ENCODE peak calls at places on chromosomes 1 and 21, in five cellular contexts. X is HCT116, S is kidney, E is upper lobe of right lung, U is keratinocyte. V is an unnamed sample.

GRCh38 chr1:246907472-246907871 is 24.3 kb downstream of the AHCTF1 start:
- DNase-seq in U (peak), S (no peak), E (no peak), X (peak), V (no peak)

GRCh38 chr1:231192620-231193163 is 30.8 kb downstream of the TRIM67 start:
- DNase-seq in U (no peak), X (no peak), S (peak), E (peak), V (peak)

GRCh38 chr1:56806804-56807203 is 12.4 kb downstream of the FYB2 start:
- DNase-seq in S (no peak), E (no peak), X (no peak), U (no peak), V (no peak)

GRCh38 chr1:5890346-5891106 is 101.7 kb downstream of the NPHP4 start:
- DNase-seq in X (no peak), U (no peak), E (no peak), S (peak), V (no peak)

GRCh38 chr1:78114034-78114956 is 68.5 kb downstream of the GIPC2 start:
- DNase-seq in X (peak), U (peak), S (no peak), E (no peak), V (peak)

GRCh38 chr1:4691766-4692405 is 37.5 kb downstream of the AJAP1 start:
- DNase-seq in S (peak), X (no peak), E (no peak), U (no peak), V (no peak)

GRCh38 chr1:204863024-204863423 is 7.6 kb upstream of the NFASC start:
- DNase-seq in S (no peak), U (no peak), E (no peak), X (no peak), V (no peak)

GRCh38 chr1:203340112-203340804 is 10.7 kb downstream of the FMOD start:
- DNase-seq in E (peak), S (no peak), X (peak), U (peak), V (peak)

GRCh38 chr1:198959032-198959431 is 320.2 kb downstream of the PTPRC start:
- DNase-seq in E (no peak), U (no peak), S (no peak), X (no peak), V (no peak)

GRCh38 chr21:15557925-15558324 is 171.9 kb upstream of the USP25 start:
- DNase-seq in X (no peak), S (no peak), E (no peak), U (no peak), V (no peak)

GRCh38 chr1:208089971-208090755 is 154.0 kb downstream of the PLXNA2 start:
- DNase-seq in E (no peak), X (no peak), S (no peak), U (no peak), V (no peak)

GRCh38 chr1:200021537-200022238 is 5.8 kb upstream of the NR5A2 start:
- DNase-seq in S (no peak), U (no peak), X (no peak), E (no peak), V (peak)

GRCh38 chr1:177640687-177641086 is 329.2 kb downstream of the SEC16B start:
- DNase-seq in E (no peak), X (no peak), S (no peak), U (no peak), V (no peak)

GRCh38 chr1:116847688-116848531 is 61.8 kb upstream of the PTGFRN start:
- DNase-seq in E (no peak), S (no peak), U (no peak), X (no peak), V (no peak)

GRCh38 chr21:29181799-29182470 is 51.5 kb downstream of the MAP3K7CL start:
- DNase-seq in X (peak), E (no peak), U (no peak), S (no peak), V (no peak)

GRCh38 chr1:26998319-26999300 is 5.1 kb downstream of the TRNP1 start:
- DNase-seq in E (no peak), S (no peak), X (no peak), U (no peak), V (no peak)

GRCh38 chr1:236556606-236557005 is 32.8 kb downstream of the LGALS8 start:
- DNase-seq in X (no peak), E (no peak), S (no peak), U (no peak), V (no peak)

GRCh38 chr1:170145691-170146676 is at the start of gene NTMT2:
- DNase-seq in U (no peak), E (no peak), X (no peak), S (no peak), V (no peak)

GRCh38 chr1:19926296-19927129 is 3.1 kb upstream of the PLA2G2E start:
- DNase-seq in X (peak), E (no peak), U (no peak), S (no peak), V (peak)

GRCh38 chr1:51955797-51956527 is 34.5 kb downstream of the RAB3B start:
- DNase-seq in S (no peak), U (no peak), X (no peak), E (no peak), V (no peak)

GRCh38 chr1:85582687-85583354 is 2.3 kb downstream of the CCN1 start:
- DNase-seq in E (no peak), X (no peak), U (no peak), S (no peak), V (peak)

GRCh38 chr1:245874942-245875580 is 632.0 kb downstream of the SMYD3 start:
- DNase-seq in X (no peak), E (peak), S (peak), U (peak), V (no peak)

GRCh38 chr1:183588827-183589226 is 1.4 kb downstream of the NCF2 start:
- DNase-seq in U (no peak), S (no peak), X (no peak), E (no peak), V (peak)

GRCh38 chr1:214901718-214902117 is 180.8 kb upstream of the KCNK2 start:
- DNase-seq in E (no peak), U (peak), X (no peak), S (no peak), V (peak)

GRCh38 chr1:59994302-59995198 is 68.0 kb upstream of the CYP2J2 start:
- DNase-seq in X (no peak), S (no peak), E (no peak), U (no peak), V (no peak)

GRCh38 chr1:20069932-20070331 is at the start of gene PLA2G5:
- DNase-seq in E (no peak), X (no peak), S (peak), U (no peak), V (no peak)

GRCh38 chr1:65264197-65264929 is 45.0 kb upstream of the DNAJC6 start:
- DNase-seq in U (no peak), X (no peak), S (no peak), E (no peak), V (no peak)

GRCh38 chr21:38384246-38384576 is 114.1 kb downstream of the ERG start:
- DNase-seq in E (no peak), S (no peak), U (no peak), X (no peak), V (no peak)

GRCh38 chr1:67169932-67170331 is 3.7 kb downstream of the IL23R start:
- DNase-seq in U (no peak), X (no peak), S (no peak), E (no peak), V (no peak)

GRCh38 chr1:53541761-53542550 is 82.8 kb downstream of the DMRTB1 start:
- DNase-seq in E (peak), X (peak), S (peak), U (no peak), V (peak)

GRCh38 chr1:23661887-23662286 is 29.7 kb upstream of the RPL11 start:
- DNase-seq in X (no peak), S (no peak), E (no peak), U (peak), V (no peak)
- H3K27ac ChIP-seq in X (no peak), S (no peak), E (no peak), U (peak), V (no peak)

DNA sequence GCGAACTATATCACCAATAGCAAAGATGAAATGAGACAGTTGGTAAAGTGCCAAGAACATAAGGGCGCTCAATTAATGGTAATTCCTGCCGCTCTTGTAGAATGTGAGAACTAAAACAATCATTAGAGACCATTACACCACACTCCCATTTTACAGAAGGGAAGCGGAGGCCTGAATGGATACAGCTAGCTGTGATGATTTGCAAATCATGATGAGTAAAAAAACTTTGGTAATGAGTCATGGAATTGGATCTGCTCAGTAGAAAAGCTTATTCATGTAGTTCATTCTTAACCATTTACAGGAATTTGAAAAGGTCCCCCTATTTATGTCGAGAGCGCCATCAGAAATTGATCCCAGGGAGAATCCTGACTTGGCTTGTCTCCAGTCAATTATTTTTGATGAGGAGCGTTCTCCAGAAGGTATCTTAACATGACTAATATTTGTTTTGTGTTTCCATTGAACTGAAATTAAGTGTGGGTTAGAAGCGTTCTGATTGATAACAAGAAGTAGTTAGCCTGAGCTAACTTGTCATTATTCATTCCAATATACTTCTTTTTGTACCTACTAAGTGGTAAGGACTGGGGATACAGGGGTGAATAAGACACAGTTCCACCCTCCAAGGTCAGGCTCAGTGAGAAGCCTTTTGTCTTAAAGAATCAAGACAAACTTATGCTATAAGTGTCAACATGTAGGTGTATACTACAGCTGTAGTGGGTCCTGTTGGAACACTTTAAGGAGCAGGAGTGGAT is 812 bp downstream of the TTC4 start:
- DNase-seq in E (no peak), U (peak), S (no peak), X (no peak), V (no peak)
- H3K27ac ChIP-seq in E (peak), U (peak), S (no peak), X (peak), V (peak)

GRCh38 chr1:35488346-35488745 is 68.9 kb downstream of the KIAA0319L start:
- DNase-seq in S (no peak), X (no peak), E (no peak), U (no peak), V (no peak)
- H3K27ac ChIP-seq in S (no peak), X (no peak), E (peak), U (no peak), V (no peak)

GRCh38 chr1:43069481-43070050 is 102.5 kb downstream of the EBNA1BP2 start:
- DNase-seq in X (no peak), U (no peak), S (no peak), E (no peak), V (no peak)
- H3K27ac ChIP-seq in X (peak), U (no peak), S (peak), E (no peak), V (no peak)

GRCh38 chr1:2150836-2151235 is 43.7 kb downstream of the FAAP20 start:
- DNase-seq in E (no peak), X (no peak), U (no peak), S (no peak), V (no peak)

GRCh38 chr1:2151252-2151651 is 43.3 kb downstream of the FAAP20 start:
- DNase-seq in U (no peak), E (no peak), X (no peak), S (no peak), V (no peak)

GRCh38 chr1:2154022-2154421 is 40.5 kb downstream of the FAAP20 start:
- DNase-seq in S (no peak), E (no peak), X (no peak), U (no peak), V (no peak)

GRCh38 chr1:2152914-2153313 is 41.7 kb downstream of the FAAP20 start:
- DNase-seq in S (no peak), X (no peak), U (no peak), E (no peak), V (no peak)

GRCh38 chr1:2151906-2152305 is 42.7 kb downstream of the FAAP20 start:
- DNase-seq in X (no peak), S (no peak), U (no peak), E (no peak), V (no peak)
- H3K27ac ChIP-seq in X (no peak), S (no peak), U (no peak), E (no peak), V (no peak)

GRCh38 chr1:161707503-161707902 is 474 bp downstream of the FCRLA start:
- DNase-seq in X (no peak), S (no peak), E (no peak), U (no peak), V (no peak)
- H3K27ac ChIP-seq in X (no peak), S (no peak), E (no peak), U (no peak), V (no peak)

V was measured in PC-9.